ENCODE peak calls at places on chromosomes 11 and 22, in eight cellular contexts. One of them, this sample, is unnamed.

GRCh38 chr11:65224939-65225283 is 36.9 kb upstream of the POLA2 start:
- DNase-seq in left ventricle myocardium inferior: peak
- DNase-seq in body of pancreas: peak
- DNase-seq in HFF-Myc: no peak
- DNase-seq in kidney: no peak
- DNase-seq in PC-3: peak
- DNase-seq in WTC11: no peak
- DNase-seq in right atrium auricular region: peak
- DNase-seq in this sample: no peak

GRCh38 chr11:18105802-18106574 is at the start of gene SAAL1:
- DNase-seq in body of pancreas: peak
- DNase-seq in left ventricle myocardium inferior: peak
- DNase-seq in right atrium auricular region: peak
- DNase-seq in PC-3: peak
- DNase-seq in kidney: peak
- DNase-seq in WTC11: peak
- DNase-seq in HFF-Myc: peak
- DNase-seq in this sample: peak

GRCh38 chr11:63609536-63609935 is 4.7 kb downstream of the PLAAT3 start:
- DNase-seq in HFF-Myc: no peak
- DNase-seq in left ventricle myocardium inferior: peak
- DNase-seq in body of pancreas: peak
- DNase-seq in kidney: no peak
- DNase-seq in WTC11: no peak
- DNase-seq in right atrium auricular region: no peak
- DNase-seq in PC-3: no peak
- DNase-seq in this sample: no peak

GRCh38 chr11:1896895-1897294 is 5.2 kb upstream of the PRR33 start:
- DNase-seq in WTC11: no peak
- DNase-seq in left ventricle myocardium inferior: no peak
- DNase-seq in right atrium auricular region: no peak
- DNase-seq in body of pancreas: no peak
- DNase-seq in kidney: no peak
- DNase-seq in HFF-Myc: no peak
- DNase-seq in PC-3: no peak
- DNase-seq in this sample: peak

GRCh38 chr11:32312865-32313403 is 122.4 kb downstream of the WT1 start:
- DNase-seq in WTC11: peak
- DNase-seq in body of pancreas: peak
- DNase-seq in PC-3: peak
- DNase-seq in kidney: no peak
- DNase-seq in right atrium auricular region: peak
- DNase-seq in left ventricle myocardium inferior: no peak
- DNase-seq in HFF-Myc: no peak
- DNase-seq in this sample: peak

GRCh38 chr11:100928426-100928825 is 201.2 kb downstream of the PGR start:
- DNase-seq in body of pancreas: no peak
- DNase-seq in kidney: no peak
- DNase-seq in HFF-Myc: no peak
- DNase-seq in right atrium auricular region: no peak
- DNase-seq in left ventricle myocardium inferior: no peak
- DNase-seq in PC-3: peak
- DNase-seq in WTC11: no peak
- DNase-seq in this sample: no peak

GRCh38 chr11:9858822-9859221 is 194.9 kb downstream of the SWAP70 start:
- DNase-seq in WTC11: no peak
- DNase-seq in PC-3: peak
- DNase-seq in left ventricle myocardium inferior: no peak
- DNase-seq in body of pancreas: peak
- DNase-seq in kidney: no peak
- DNase-seq in right atrium auricular region: no peak
- DNase-seq in HFF-Myc: no peak
- DNase-seq in this sample: no peak

GRCh38 chr22:31586137-31586920 is 75.7 kb downstream of the PISD start:
- DNase-seq in left ventricle myocardium inferior: no peak
- DNase-seq in PC-3: no peak
- DNase-seq in WTC11: no peak
- DNase-seq in kidney: no peak
- DNase-seq in HFF-Myc: no peak
- DNase-seq in right atrium auricular region: peak
- DNase-seq in body of pancreas: no peak
- DNase-seq in this sample: no peak

GRCh38 chr11:79100093-79100704 is 340.6 kb downstream of the TENM4 start:
- DNase-seq in WTC11: peak
- DNase-seq in PC-3: peak
- DNase-seq in right atrium auricular region: no peak
- DNase-seq in kidney: no peak
- DNase-seq in body of pancreas: peak
- DNase-seq in HFF-Myc: no peak
- DNase-seq in left ventricle myocardium inferior: no peak
- DNase-seq in this sample: peak

GRCh38 chr22:22558972-22559603 is at the start of gene PRAME:
- DNase-seq in WTC11: peak
- DNase-seq in PC-3: peak
- DNase-seq in right atrium auricular region: no peak
- DNase-seq in body of pancreas: peak
- DNase-seq in left ventricle myocardium inferior: peak
- DNase-seq in HFF-Myc: no peak
- DNase-seq in kidney: no peak
- DNase-seq in this sample: peak

GRCh38 chr22:22182218-22182989 is 62.2 kb upstream of the VPREB1 start:
- DNase-seq in PC-3: no peak
- DNase-seq in kidney: no peak
- DNase-seq in WTC11: no peak
- DNase-seq in body of pancreas: no peak
- DNase-seq in left ventricle myocardium inferior: no peak
- DNase-seq in right atrium auricular region: no peak
- DNase-seq in HFF-Myc: no peak
- DNase-seq in this sample: no peak

GRCh38 chr11:66070604-66071325 is 693 bp downstream of the PACS1 start:
- DNase-seq in left ventricle myocardium inferior: peak
- DNase-seq in PC-3: peak
- DNase-seq in right atrium auricular region: peak
- DNase-seq in kidney: peak
- DNase-seq in HFF-Myc: no peak
- DNase-seq in body of pancreas: peak
- DNase-seq in WTC11: peak
- DNase-seq in this sample: peak

GRCh38 chr11:20530942-20531703 is 68.3 kb upstream of the SLC6A5 start:
- DNase-seq in HFF-Myc: no peak
- DNase-seq in PC-3: no peak
- DNase-seq in right atrium auricular region: no peak
- DNase-seq in WTC11: no peak
- DNase-seq in left ventricle myocardium inferior: no peak
- DNase-seq in kidney: no peak
- DNase-seq in body of pancreas: no peak
- DNase-seq in this sample: no peak

GRCh38 chr22:46845281-46846153 is 83.1 kb downstream of the TBC1D22A start:
- DNase-seq in WTC11: no peak
- DNase-seq in body of pancreas: no peak
- DNase-seq in HFF-Myc: no peak
- DNase-seq in PC-3: peak
- DNase-seq in kidney: no peak
- DNase-seq in right atrium auricular region: no peak
- DNase-seq in left ventricle myocardium inferior: no peak
- DNase-seq in this sample: no peak
- TF ChIP-seq CTCF in WTC11: no peak
- TF ChIP-seq CTCF in body of pancreas: peak
- TF ChIP-seq CTCF in HFF-Myc: no peak
- TF ChIP-seq CTCF in PC-3: peak
- TF ChIP-seq CTCF in kidney: peak
- TF ChIP-seq CTCF in right atrium auricular region: peak
- TF ChIP-seq CTCF in left ventricle myocardium inferior: peak
- TF ChIP-seq CTCF in this sample: no peak

GRCh38 chr11:75776546-75776945 is 8.0 kb downstream of the DGAT2 start:
- DNase-seq in kidney: peak
- DNase-seq in WTC11: no peak
- DNase-seq in right atrium auricular region: no peak
- DNase-seq in body of pancreas: no peak
- DNase-seq in left ventricle myocardium inferior: no peak
- DNase-seq in HFF-Myc: no peak
- DNase-seq in PC-3: no peak
- DNase-seq in this sample: no peak

GRCh38 chr11:75773595-75774353 is 5.2 kb downstream of the DGAT2 start:
- DNase-seq in kidney: peak
- DNase-seq in left ventricle myocardium inferior: no peak
- DNase-seq in body of pancreas: peak
- DNase-seq in PC-3: peak
- DNase-seq in HFF-Myc: no peak
- DNase-seq in right atrium auricular region: no peak
- DNase-seq in WTC11: no peak
- DNase-seq in this sample: peak

GRCh38 chr11:75771646-75772410 is 3.2 kb downstream of the DGAT2 start:
- DNase-seq in right atrium auricular region: peak
- DNase-seq in body of pancreas: peak
- DNase-seq in PC-3: peak
- DNase-seq in HFF-Myc: no peak
- DNase-seq in kidney: peak
- DNase-seq in left ventricle myocardium inferior: no peak
- DNase-seq in WTC11: no peak
- DNase-seq in this sample: no peak

GRCh38 chr11:75777461-75778110 is 9.0 kb downstream of the DGAT2 start:
- DNase-seq in kidney: peak
- DNase-seq in right atrium auricular region: no peak
- DNase-seq in body of pancreas: no peak
- DNase-seq in HFF-Myc: no peak
- DNase-seq in WTC11: no peak
- DNase-seq in PC-3: peak
- DNase-seq in left ventricle myocardium inferior: no peak
- DNase-seq in this sample: no peak

GRCh38 chr11:75775056-75775455 is 6.5 kb downstream of the DGAT2 start:
- DNase-seq in PC-3: no peak
- DNase-seq in HFF-Myc: no peak
- DNase-seq in WTC11: peak
- DNase-seq in left ventricle myocardium inferior: no peak
- DNase-seq in body of pancreas: no peak
- DNase-seq in right atrium auricular region: no peak
- DNase-seq in kidney: peak
- DNase-seq in this sample: no peak
- TF ChIP-seq CTCF in PC-3: no peak
- TF ChIP-seq CTCF in HFF-Myc: no peak
- TF ChIP-seq CTCF in WTC11: no peak
- TF ChIP-seq CTCF in left ventricle myocardium inferior: no peak
- TF ChIP-seq CTCF in body of pancreas: no peak
- TF ChIP-seq CTCF in right atrium auricular region: no peak
- TF ChIP-seq CTCF in kidney: no peak
- TF ChIP-seq CTCF in this sample: no peak

DNA sequence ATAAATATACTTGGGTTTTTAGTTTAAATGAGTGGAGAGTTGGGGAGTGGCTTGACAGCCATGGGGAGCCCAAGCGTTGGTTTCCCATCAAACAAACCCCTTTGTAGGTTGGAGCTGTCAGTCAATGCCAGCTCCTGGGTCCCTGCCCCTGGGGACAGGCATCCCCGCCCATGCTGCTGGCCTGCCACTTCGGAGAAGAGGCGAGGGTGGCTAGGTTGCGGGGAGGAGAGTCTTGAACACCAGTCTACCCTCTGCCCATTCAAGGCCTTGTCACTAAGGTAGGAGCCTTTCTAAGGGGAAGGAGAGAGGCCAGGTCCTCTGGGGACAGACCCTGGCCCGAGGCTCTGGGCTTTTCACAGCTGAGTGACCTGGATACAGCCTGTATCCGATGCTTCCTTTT is 211.9 kb upstream of the CADM1 start:
- DNase-seq in body of pancreas: no peak
- DNase-seq in left ventricle myocardium inferior: no peak
- DNase-seq in WTC11: no peak
- DNase-seq in kidney: no peak
- DNase-seq in right atrium auricular region: no peak
- DNase-seq in PC-3: no peak
- DNase-seq in HFF-Myc: no peak
- DNase-seq in this sample: no peak
- TF ChIP-seq CTCF in body of pancreas: no peak
- TF ChIP-seq CTCF in left ventricle myocardium inferior: no peak
- TF ChIP-seq CTCF in WTC11: no peak
- TF ChIP-seq CTCF in kidney: no peak
- TF ChIP-seq CTCF in right atrium auricular region: no peak
- TF ChIP-seq CTCF in PC-3: no peak
- TF ChIP-seq CTCF in HFF-Myc: no peak
- TF ChIP-seq CTCF in this sample: no peak

DNA sequence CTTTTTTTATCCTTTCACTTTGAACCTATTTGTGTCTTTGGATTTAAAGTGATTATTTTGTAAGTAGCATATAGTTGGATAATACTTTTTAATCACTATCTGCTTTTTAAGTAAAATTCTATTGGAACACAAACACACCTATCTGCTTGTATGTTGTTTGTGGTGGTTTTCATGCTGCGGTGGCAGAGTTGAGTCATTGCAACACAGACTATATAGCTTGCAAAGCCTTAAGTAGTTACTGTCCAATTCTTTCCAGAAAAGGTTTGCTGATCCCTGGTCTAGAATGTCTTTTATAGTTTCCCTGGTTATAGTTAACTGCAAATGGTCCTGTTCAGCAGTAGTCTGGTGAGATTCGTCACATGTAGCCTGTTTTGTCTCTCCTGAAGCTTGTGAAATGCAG is 21.5 kb downstream of the SHANK3 start:
- DNase-seq in PC-3: peak
- DNase-seq in body of pancreas: no peak
- DNase-seq in kidney: no peak
- DNase-seq in HFF-Myc: no peak
- DNase-seq in right atrium auricular region: no peak
- DNase-seq in WTC11: no peak
- DNase-seq in left ventricle myocardium inferior: no peak
- DNase-seq in this sample: no peak
- TF ChIP-seq CTCF in PC-3: no peak
- TF ChIP-seq CTCF in body of pancreas: no peak
- TF ChIP-seq CTCF in kidney: no peak
- TF ChIP-seq CTCF in HFF-Myc: no peak
- TF ChIP-seq CTCF in right atrium auricular region: no peak
- TF ChIP-seq CTCF in WTC11: no peak
- TF ChIP-seq CTCF in left ventricle myocardium inferior: no peak
- TF ChIP-seq CTCF in this sample: no peak

GRCh38 chr11:34997872-34998548 is 81.6 kb downstream of the PDHX start:
- DNase-seq in HFF-Myc: no peak
- DNase-seq in WTC11: no peak
- DNase-seq in right atrium auricular region: no peak
- DNase-seq in PC-3: peak
- DNase-seq in left ventricle myocardium inferior: no peak
- DNase-seq in kidney: no peak
- DNase-seq in body of pancreas: no peak
- DNase-seq in this sample: no peak
- TF ChIP-seq CTCF in HFF-Myc: no peak
- TF ChIP-seq CTCF in WTC11: no peak
- TF ChIP-seq CTCF in right atrium auricular region: no peak
- TF ChIP-seq CTCF in PC-3: peak
- TF ChIP-seq CTCF in left ventricle myocardium inferior: peak
- TF ChIP-seq CTCF in kidney: peak
- TF ChIP-seq CTCF in body of pancreas: peak
- TF ChIP-seq CTCF in this sample: peak

DNA sequence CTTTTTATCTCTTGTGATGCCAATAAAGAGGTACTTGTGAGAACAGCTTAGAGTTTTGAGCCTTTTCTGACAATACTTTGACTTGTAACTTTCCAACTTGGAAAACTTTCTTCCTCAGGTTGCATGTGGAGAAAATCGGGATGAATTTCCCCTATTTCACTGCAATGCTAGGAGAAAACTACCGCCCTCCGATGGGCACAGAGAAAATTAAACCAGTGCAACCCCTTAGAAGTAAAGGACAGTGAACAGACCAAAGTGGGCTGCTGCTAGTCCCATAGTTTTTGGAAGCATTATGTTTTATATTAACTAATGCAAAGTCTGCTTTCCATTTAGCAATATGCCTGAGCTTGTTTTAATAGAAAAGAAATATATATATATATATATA is 195.5 kb upstream of the RAG2 start:
- DNase-seq in PC-3: peak
- DNase-seq in left ventricle myocardium inferior: no peak
- DNase-seq in kidney: no peak
- DNase-seq in WTC11: no peak
- DNase-seq in right atrium auricular region: no peak
- DNase-seq in body of pancreas: no peak
- DNase-seq in HFF-Myc: no peak
- DNase-seq in this sample: no peak
- TF ChIP-seq CTCF in PC-3: peak
- TF ChIP-seq CTCF in left ventricle myocardium inferior: no peak
- TF ChIP-seq CTCF in kidney: no peak
- TF ChIP-seq CTCF in WTC11: no peak
- TF ChIP-seq CTCF in right atrium auricular region: no peak
- TF ChIP-seq CTCF in body of pancreas: no peak
- TF ChIP-seq CTCF in HFF-Myc: no peak
- TF ChIP-seq CTCF in this sample: no peak

This sample was measured in GM13976.